ENCODE peak calls at places on chromosome 14, in eight cellular contexts. D is GM23248, C is sigmoid colon, X is GM12892, M is kidney, Q is cardiac muscle cell, H is uterus, E is frontal cortex. F is an unnamed sample.

GRCh38 chr14:64232095-64232830 is 61.9 kb downstream of the ESR2 start:
- DNase-seq in D (peak), E (no peak), X (no peak), C (no peak), H (no peak), M (no peak), Q (peak), F (no peak)

GRCh38 chr14:73717998-73718741 is 4.0 kb upstream of the PNMA1 start:
- DNase-seq in E (no peak), C (peak), H (peak), Q (no peak), M (peak), X (no peak), D (no peak), F (no peak)

GRCh38 chr14:73879027-73879426 is 7.6 kb upstream of the ZNF410 start:
- DNase-seq in M (no peak), X (no peak), C (no peak), H (no peak), D (peak), E (no peak), Q (no peak), F (no peak)

GRCh38 chr14:90518941-90519256 is 122.1 kb downstream of the CALM1 start:
- DNase-seq in E (no peak), D (peak), C (no peak), M (no peak), H (no peak), X (peak), Q (peak), F (no peak)

GRCh38 chr14:104956290-104956890 is 21.8 kb downstream of the AHNAK2 start:
- DNase-seq in H (no peak), E (no peak), X (no peak), M (peak), D (no peak), Q (no peak), C (no peak), F (no peak)

GRCh38 chr14:71318097-71318459 is 410.8 kb downstream of the PCNX1 start:
- DNase-seq in E (no peak), C (no peak), Q (no peak), D (no peak), M (no peak), X (no peak), H (no peak), F (no peak)

GRCh38 chr14:87712386-87713113 is 280.4 kb downstream of the GALC start:
- DNase-seq in E (no peak), M (no peak), D (no peak), C (no peak), H (peak), Q (no peak), X (no peak), F (no peak)

GRCh38 chr14:37230551-37231194 is 32.9 kb downstream of the MIPOL1 start:
- DNase-seq in X (no peak), E (peak), H (no peak), D (peak), C (no peak), M (no peak), Q (peak), F (peak)

GRCh38 chr14:55122441-55122986 is 6.5 kb upstream of the LGALS3 start:
- DNase-seq in D (no peak), C (no peak), X (no peak), E (no peak), Q (peak), H (no peak), M (no peak), F (no peak)

GRCh38 chr14:23831591-23831990 is 122.0 kb upstream of the DHRS4 start:
- DNase-seq in X (no peak), C (no peak), D (no peak), M (no peak), Q (no peak), H (no peak), E (no peak), F (no peak)